ENCODE peak calls at places on chromosomes 4 and X, in six cellular contexts. C, M, W, L, B and N are unnamed samples. For H3K4me1, the result is how much of the 10 kb centered on the place peaks cover.

GRCh38 chr4:73406548-73406875 is 2.4 kb downstream of the ALB start:
- DNase-seq in W (no peak), M (no peak), C (no peak), L (no peak), B (no peak), N (no peak)

GRCh38 chr4:4870493-4871266 is 11.2 kb downstream of the MSX1 start:
- DNase-seq in B (no peak), M (no peak), C (no peak), W (no peak), L (no peak), N (no peak)

GRCh38 chr4:146545102-146545501 is 23.4 kb upstream of the SLC10A7 start:
- DNase-seq in M (peak), W (peak), C (no peak), L (no peak), B (no peak), N (no peak)

GRCh38 chrX:11641368-11641767 is 24.4 kb downstream of the ARHGAP6 start:
- DNase-seq in B (no peak), M (no peak), C (no peak), W (no peak), L (no peak), N (no peak)

GRCh38 chr4:177108708-177109107 is 201.0 kb upstream of the NEIL3 start:
- DNase-seq in B (no peak), W (no peak), L (no peak), C (no peak), M (no peak), N (no peak)

GRCh38 chrX:95505721-95506120 is 1178.9 kb upstream of the DIAPH2 start:
- DNase-seq in B (no peak), M (no peak), W (no peak), L (peak), C (no peak), N (peak)

GRCh38 chrX:43717161-43717560 is 61.1 kb downstream of the MAOA start:
- DNase-seq in B (no peak), M (no peak), L (no peak), C (no peak), W (no peak), N (no peak)

GRCh38 chr4:68180858-68181531 is 51.3 kb upstream of the TMPRSS11F start:
- DNase-seq in C (no peak), W (no peak), B (no peak), M (no peak), L (no peak), N (no peak)

GRCh38 chr4:924107-925096 is 7.7 kb downstream of the GAK start:
- DNase-seq in C (peak), W (peak), B (no peak), L (no peak), M (no peak), N (no peak)

GRCh38 chrX:46831620-46832327 is 5.1 kb upstream of the RP2 start:
- DNase-seq in L (no peak), W (no peak), C (no peak), M (no peak), B (no peak), N (no peak)

DNA sequence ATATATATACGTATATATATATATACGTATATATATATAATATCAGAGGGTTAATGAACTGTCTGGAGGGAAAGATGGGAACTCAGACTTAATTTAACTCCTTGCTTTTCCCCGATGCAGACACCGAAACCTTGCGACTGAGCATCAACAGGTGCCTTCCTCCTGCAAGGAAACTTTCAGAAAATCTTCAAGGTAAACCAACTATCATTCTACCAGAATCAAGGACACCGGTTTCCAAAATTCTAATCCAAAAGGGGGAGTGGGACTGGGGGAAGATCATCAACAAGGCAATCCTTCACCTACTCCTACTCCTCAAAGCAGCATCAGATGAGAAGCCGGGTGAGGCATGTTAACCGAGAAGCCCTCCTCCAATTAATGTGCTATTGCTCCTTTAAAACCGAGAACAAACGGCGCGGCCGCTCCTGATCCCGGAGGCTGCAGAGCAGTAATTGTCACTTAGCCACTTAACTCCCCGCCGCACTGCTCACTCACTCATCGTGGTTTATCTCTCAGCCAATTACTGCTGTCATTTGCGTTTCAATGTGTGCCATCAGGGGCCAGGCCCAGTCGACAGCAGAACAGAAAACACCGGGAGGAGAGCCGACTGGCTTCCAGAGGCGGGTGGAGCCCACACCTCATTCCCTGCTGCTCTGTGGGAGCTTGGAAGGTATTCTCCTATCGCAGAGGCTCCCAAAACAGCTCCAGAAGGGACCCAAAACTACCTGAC is 61.7 kb downstream of the MAML3 start:
- DNase-seq in B (no peak), M (no peak), L (peak), W (no peak), C (no peak), N (peak)
- H3K4me1 ChIP-seq in B (half or more), M (under half), L (under half), W (under half), C (under half), N (under half)

GRCh38 chrX:34580069-34580468 is 77.0 kb downstream of the TMEM47 start:
- DNase-seq in B (no peak), W (no peak), C (no peak), M (no peak), L (no peak), N (no peak)

DNA sequence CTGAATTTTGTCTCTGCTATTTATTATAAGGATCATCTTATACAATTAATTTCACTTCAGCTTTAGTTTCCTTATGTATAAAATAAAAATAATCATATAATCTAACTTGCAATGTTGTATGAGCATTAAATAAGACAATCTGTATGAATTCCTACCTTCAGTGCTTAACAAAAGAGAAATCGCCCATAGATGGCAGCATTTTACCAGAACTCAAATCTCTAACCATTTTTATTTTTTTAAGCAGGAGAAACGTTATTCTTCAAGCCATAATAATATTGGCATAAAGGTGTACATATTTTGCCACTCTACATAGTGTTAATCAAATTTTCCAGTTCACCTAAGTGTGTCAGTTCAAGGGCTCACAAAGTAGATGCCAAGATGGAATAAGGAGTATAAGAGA is 78.8 kb downstream of the TMEM47 start:
- DNase-seq in B (no peak), L (no peak), C (no peak), W (no peak), M (no peak), N (no peak)
- TF ChIP-seq ZNF274 in B (no peak), L (no peak), C (no peak), W (no peak), M (no peak), N (no peak)

GRCh38 chr4:2412885-2413716 is 5.3 kb downstream of the ZFYVE28 start:
- DNase-seq in W (peak), L (peak), M (peak), C (peak), B (peak), N (peak)

GRCh38 chr4:2413821-2414610 is 4.4 kb downstream of the ZFYVE28 start:
- DNase-seq in B (no peak), W (peak), M (no peak), C (no peak), L (no peak), N (no peak)

GRCh38 chr4:2411786-2412510 is 6.5 kb downstream of the ZFYVE28 start:
- DNase-seq in B (no peak), C (peak), L (no peak), W (no peak), M (no peak), N (no peak)

GRCh38 chr4:2415213-2415612 is 3.2 kb downstream of the ZFYVE28 start:
- DNase-seq in B (no peak), L (no peak), M (no peak), W (no peak), C (no peak), N (no peak)

DNA sequence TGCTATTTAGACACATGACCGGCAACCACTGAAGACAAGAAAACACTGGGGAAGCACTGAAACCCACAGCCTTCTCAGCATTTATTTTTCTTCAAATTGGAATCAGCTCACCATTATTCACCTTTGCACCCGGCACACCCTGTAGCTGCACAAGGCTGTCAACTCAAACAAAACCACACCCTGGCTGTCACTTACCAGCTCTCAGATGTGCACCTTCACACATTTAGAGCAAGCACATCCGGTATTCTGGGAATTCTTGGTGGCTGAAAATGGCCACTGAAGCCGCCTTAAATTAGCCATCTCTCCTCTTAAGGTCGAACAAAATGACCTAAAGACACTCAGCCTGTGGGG is 5.9 kb downstream of the ZFYVE28 start:
- DNase-seq in W (no peak), B (no peak), L (no peak), M (no peak), C (no peak), N (no peak)
- H3K9ac ChIP-seq in W (peak), B (peak), L (peak), M (no peak), C (peak), N (peak)

DNA sequence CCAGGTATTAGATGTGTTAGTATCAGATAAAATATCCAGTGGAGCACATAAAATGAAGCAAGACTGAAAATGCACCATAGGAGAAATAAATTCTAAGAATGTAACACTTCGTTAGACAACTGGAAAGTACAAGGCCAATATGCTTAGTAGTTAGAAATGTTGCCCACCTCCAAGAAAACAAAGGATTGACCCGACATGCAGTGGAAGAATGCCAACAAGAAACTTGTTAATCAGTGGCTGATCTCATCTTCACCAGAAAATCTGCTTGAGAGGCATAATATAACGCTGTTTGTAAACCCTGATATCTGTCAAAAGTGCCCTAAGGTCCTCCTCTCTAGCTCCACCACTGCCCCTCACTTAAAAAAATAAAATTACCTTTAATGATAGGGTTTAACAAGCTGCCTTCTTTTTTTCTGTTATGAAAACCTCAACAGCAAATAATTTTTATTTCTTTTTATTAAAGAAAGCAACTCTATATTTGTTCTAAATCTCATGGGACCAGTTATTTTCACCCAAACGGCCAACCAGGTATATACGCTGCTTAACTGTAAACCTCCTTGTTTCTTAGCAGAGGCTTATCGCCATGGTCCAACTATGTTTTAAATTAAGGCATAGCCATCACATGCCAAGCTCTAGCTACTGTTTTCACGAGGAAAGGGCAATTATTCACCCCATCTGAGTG is 1.8 kb downstream of the RASGEF1B start:
- DNase-seq in W (no peak), M (no peak), L (no peak), C (no peak), B (no peak), N (no peak)
- H3K4me1 ChIP-seq in W (under half), M (under half), L (under half), C (under half), B (under half), N (under half)

DNA sequence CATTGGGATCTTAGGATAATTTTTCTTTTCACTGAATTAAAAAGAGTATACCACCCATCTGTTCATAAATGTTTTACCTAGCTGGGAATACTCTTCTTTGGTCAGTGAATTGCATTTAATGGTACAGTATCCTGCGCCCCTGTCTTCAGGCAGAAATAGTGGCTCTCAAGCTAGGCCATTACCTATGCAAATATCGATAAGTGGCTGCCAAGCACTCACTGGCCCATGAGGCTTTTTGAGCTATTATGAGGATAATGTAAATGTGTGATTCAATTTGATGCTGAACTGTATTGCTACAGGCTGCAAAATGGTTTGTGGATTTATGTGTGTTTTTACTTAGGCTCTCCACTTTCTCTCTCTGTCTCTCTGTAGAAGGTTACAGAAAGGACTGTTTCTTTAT is 30.1 kb upstream of the MTMR1 start:
- DNase-seq in W (no peak), M (no peak), C (no peak), B (no peak), L (no peak), N (no peak)
- TF ChIP-seq ZNF274 in W (no peak), M (no peak), C (no peak), B (no peak), L (no peak), N (no peak)

DNA sequence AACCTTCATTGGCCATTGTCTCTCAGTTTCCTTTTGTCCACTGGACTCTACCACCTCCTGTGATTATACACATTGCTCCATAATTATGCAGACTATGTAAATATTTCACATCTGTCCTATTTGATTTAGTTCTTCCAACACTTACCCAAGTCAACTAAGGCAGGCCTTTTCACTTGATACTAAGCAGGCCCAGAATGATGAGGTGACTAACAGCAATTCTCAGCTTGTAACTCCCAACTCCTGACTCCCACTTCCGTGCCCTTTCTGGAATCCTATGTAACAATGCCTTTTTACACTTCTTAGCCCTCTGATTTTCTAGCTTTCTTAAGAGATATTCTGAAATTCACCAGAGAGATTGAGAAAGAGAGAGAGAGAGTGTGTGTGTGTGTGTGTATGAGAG is 6.6 kb downstream of the PAK3 start:
- DNase-seq in M (no peak), C (no peak), L (no peak), B (no peak), W (no peak), N (no peak)
- H3K9ac ChIP-seq in M (no peak), C (no peak), L (no peak), B (no peak), W (no peak), N (no peak)

GRCh38 chr4:153649572-153649991 is 34.5 kb upstream of the TLR2 start:
- DNase-seq in M (peak), L (no peak), W (no peak), B (peak), C (no peak), N (no peak)
- H3K4me1 ChIP-seq in M (under half), L (under half), W (under half), B (under half), C (under half), N (under half)

GRCh38 chr4:85744950-85745349 is 270.0 kb downstream of the ARHGAP24 start:
- DNase-seq in M (no peak), B (peak), W (no peak), C (no peak), L (no peak), N (no peak)
- TF ChIP-seq ZNF274 in M (no peak), B (no peak), W (no peak), C (no peak), L (no peak), N (no peak)

GRCh38 chr4:184475096-184475461 is 729 bp upstream of the IRF2 start:
- DNase-seq in L (no peak), W (peak), B (no peak), M (no peak), C (no peak), N (no peak)

GRCh38 chr4:184479516-184479950 is 5.2 kb upstream of the IRF2 start:
- DNase-seq in M (no peak), L (no peak), C (no peak), W (no peak), B (no peak), N (no peak)

GRCh38 chr4:184474261-184475095 is at the start of gene IRF2:
- DNase-seq in M (peak), W (peak), B (peak), C (peak), L (peak), N (peak)

GRCh38 chr4:184477201-184477999 is 3.0 kb upstream of the IRF2 start:
- DNase-seq in C (no peak), W (no peak), B (no peak), L (no peak), M (peak), N (no peak)

GRCh38 chr4:184476660-184477059 is 2.3 kb upstream of the IRF2 start:
- DNase-seq in L (no peak), B (no peak), M (no peak), C (no peak), W (no peak), N (no peak)
- H3K9ac ChIP-seq in L (no peak), B (no peak), M (no peak), C (peak), W (peak), N (peak)

DNA sequence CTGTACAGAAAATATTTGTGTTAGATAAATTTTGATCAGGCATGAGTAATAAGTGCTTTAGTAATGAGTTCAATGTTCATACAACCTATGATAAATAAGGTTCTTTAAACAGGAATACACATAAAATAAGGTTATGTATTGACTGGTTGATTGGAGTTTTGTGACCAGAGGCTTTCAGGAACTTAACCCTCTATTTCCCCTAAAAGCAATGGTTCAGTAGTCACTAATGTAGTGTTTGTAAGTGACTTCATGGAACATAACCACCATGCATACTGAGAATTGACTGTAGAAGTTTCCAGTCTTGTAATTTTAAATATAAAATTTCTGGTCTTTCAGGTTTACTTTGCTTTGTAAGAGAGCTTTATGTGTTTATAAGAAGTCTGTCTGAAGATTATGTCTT is 28.1 kb downstream of the HPGD start:
- DNase-seq in B (no peak), L (no peak), M (no peak), C (no peak), W (no peak), N (no peak)
- H3K4me1 ChIP-seq in B (under half), L (under half), M (under half), C (under half), W (under half), N (under half)